ENCODE peak calls at places on chromosomes 4 and X, in five cellular contexts. Y is MM.1S; Q is activated CD4-positive, alpha-beta T cell treated with anti-CD3 and anti-CD28 coated beads, Interleukin-2, amount 50 U/mL, for 1 hour; H is H9; L is germinal center. U is an unnamed sample.

GRCh38 chr4:170281027-170281426 is 191.3 kb upstream of the AADAT start:
- DNase-seq in L (no peak), Y (no peak), Q (no peak), H (no peak), U (no peak)

GRCh38 chrX:83022020-83022419 is 486.1 kb upstream of the POU3F4 start:
- DNase-seq in Y (peak), H (no peak), L (no peak), Q (no peak), U (no peak)

GRCh38 chrX:135625995-135626394 is 87.4 kb upstream of the CT45A1 start:
- DNase-seq in L (no peak), Q (no peak), Y (no peak), H (no peak), U (no peak)

GRCh38 chr4:85986266-85986665 is 373.6 kb downstream of the MAPK10 start:
- DNase-seq in Y (no peak), H (no peak), Q (no peak), L (no peak), U (no peak)

GRCh38 chr4:99946346-99947189 is at the start of gene DNAJB14:
- DNase-seq in Y (peak), Q (peak), L (peak), H (peak), U (peak)

GRCh38 chrX:151708821-151709220 is 7.0 kb upstream of the FATE1 start:
- DNase-seq in Q (no peak), L (no peak), Y (no peak), H (no peak), U (no peak)

GRCh38 chr4:2811830-2812599 is 19.1 kb downstream of the SH3BP2 start:
- DNase-seq in H (peak), L (peak), Q (peak), Y (peak), U (peak)

GRCh38 chrX:153645921-153646481 is 1.0 kb upstream of the DUSP9 start:
- DNase-seq in L (no peak), H (no peak), Q (no peak), Y (no peak), U (no peak)

GRCh38 chr4:121307441-121308327 is 73.1 kb downstream of the QRFPR start:
- DNase-seq in Q (peak), H (peak), L (peak), Y (peak), U (no peak)

GRCh38 chr4:89586864-89587263 is 250.1 kb downstream of the SNCA start:
- DNase-seq in L (no peak), H (no peak), Q (no peak), Y (no peak), U (no peak)

GRCh38 chrX:1178580-1179057 is 33.8 kb downstream of the CRLF2 start:
- DNase-seq in H (no peak), Y (no peak), L (no peak), Q (no peak), U (no peak)

GRCh38 chrX:68894513-68895338 is 65.9 kb downstream of the EFNB1 start:
- DNase-seq in Q (no peak), H (peak), L (no peak), Y (no peak), U (peak)

GRCh38 chr4:169485791-169486742 is 126.3 kb downstream of the NEK1 start:
- DNase-seq in H (no peak), Y (peak), Q (peak), L (peak), U (no peak)

GRCh38 chr4:75736862-75737261 is 12.5 kb downstream of the USO1 start:
- DNase-seq in Q (no peak), L (no peak), Y (no peak), H (no peak), U (no peak)

GRCh38 chrX:154800508-154801207 is 4.6 kb downstream of the MPP1 start:
- DNase-seq in Q (no peak), H (no peak), Y (no peak), L (no peak), U (no peak)

GRCh38 chr4:159764343-159764952 is 661.6 kb downstream of the RAPGEF2 start:
- DNase-seq in H (no peak), Y (peak), L (peak), Q (no peak), U (no peak)

GRCh38 chr4:98919996-98920395 is 8.9 kb downstream of the EIF4E start:
- DNase-seq in L (no peak), Y (no peak), Q (no peak), H (no peak), U (no peak)

GRCh38 chrX:72003811-72004750 is 93.4 kb downstream of the NHSL2 start:
- DNase-seq in Q (no peak), L (no peak), H (peak), Y (no peak), U (no peak)

GRCh38 chr4:107423677-107424405 is 296.2 kb downstream of the PAPSS1 start:
- DNase-seq in Q (no peak), L (no peak), Y (no peak), H (no peak), U (no peak)

GRCh38 chrX:111445485-111445884 is 33.5 kb upstream of the DCX start:
- DNase-seq in Y (peak), Q (no peak), H (no peak), L (peak), U (no peak)

GRCh38 chr4:120843840-120844527 is 78.5 kb downstream of the PRDM5 start:
- DNase-seq in Q (no peak), H (peak), L (no peak), Y (no peak), U (peak)